ENCODE peak calls at places on chromosomes 16 and 17, in seven cellular contexts. K is transverse colon, J is stomach, D is SK-N-SH, X is endothelial cell of umbilical vein, U is breast epithelium, Z is spleen. L is an unnamed sample.
A peak's percentile ranks its signal among the peaks of the same experiment; 100 is the strongest.

GRCh38 chr16:89534147-89534788 is 26.1 kb downstream of the SPG7 start:
- DNase-seq in K (peak; percentile 22), J (no peak), D (no peak), X (peak; percentile 63), U (no peak), Z (no peak), L (no peak)

GRCh38 chr17:72270530-72270929 is 149.7 kb downstream of the SOX9 start:
- DNase-seq in K (no peak), J (no peak), D (peak; percentile 50), X (no peak), U (peak; percentile 60), Z (no peak), L (no peak)

GRCh38 chr16:84726670-84727467 is 27.1 kb downstream of the USP10 start:
- DNase-seq in K (peak; percentile 45), J (no peak), D (no peak), X (no peak), U (no peak), Z (no peak), L (no peak)

GRCh38 chr17:64355536-64356303 is 34.9 kb downstream of the PECAM1 start:
- DNase-seq in K (no peak), J (no peak), D (no peak), X (peak; percentile 47), U (no peak), Z (no peak), L (no peak)

GRCh38 chr17:74935048-74935447 is 650 bp upstream of the OTOP3 start:
- DNase-seq in K (no peak), J (no peak), D (no peak), X (no peak), U (no peak), Z (no peak), L (no peak)

GRCh38 chr16:77913738-77914263 is 108.5 kb upstream of the CLEC3A start:
- DNase-seq in K (no peak), J (no peak), D (no peak), X (no peak), U (no peak), Z (no peak), L (no peak)

GRCh38 chr17:64326420-64327054 is 63.5 kb upstream of the TEX2 start:
- DNase-seq in K (peak; percentile 18), J (peak; percentile 44), D (no peak), X (peak; percentile 77), U (peak; percentile 64), Z (peak; percentile 90), L (no peak)

GRCh38 chr17:76681222-76682137 is 29.3 kb downstream of the MXRA7 start:
- DNase-seq in K (peak; percentile 84), J (peak; percentile 80), D (peak; percentile 89), X (peak; percentile 72), U (no peak), Z (peak; percentile 69), L (no peak)

GRCh38 chr16:68084504-68085258 is 489 bp upstream of the NFATC3 start:
- DNase-seq in K (peak; percentile 92), J (peak; percentile 82), D (peak; percentile 90), X (peak; percentile 81), U (peak; percentile 80), Z (peak; percentile 99), L (peak; percentile 100)

GRCh38 chr17:59769891-59770290 is 62.4 kb downstream of the VMP1 start:
- DNase-seq in K (no peak), J (no peak), D (no peak), X (peak; percentile 89), U (no peak), Z (no peak), L (no peak)

GRCh38 chr17:42784811-42785592 is 4.6 kb downstream of the WNK4 start:
- DNase-seq in K (no peak), J (no peak), D (peak; percentile 45), X (no peak), U (no peak), Z (no peak), L (no peak)

GRCh38 chr16:23145608-23146007 is 3.6 kb downstream of the USP31 start:
- DNase-seq in K (no peak), J (no peak), D (no peak), X (peak; percentile 48), U (no peak), Z (no peak), L (no peak)

DNA sequence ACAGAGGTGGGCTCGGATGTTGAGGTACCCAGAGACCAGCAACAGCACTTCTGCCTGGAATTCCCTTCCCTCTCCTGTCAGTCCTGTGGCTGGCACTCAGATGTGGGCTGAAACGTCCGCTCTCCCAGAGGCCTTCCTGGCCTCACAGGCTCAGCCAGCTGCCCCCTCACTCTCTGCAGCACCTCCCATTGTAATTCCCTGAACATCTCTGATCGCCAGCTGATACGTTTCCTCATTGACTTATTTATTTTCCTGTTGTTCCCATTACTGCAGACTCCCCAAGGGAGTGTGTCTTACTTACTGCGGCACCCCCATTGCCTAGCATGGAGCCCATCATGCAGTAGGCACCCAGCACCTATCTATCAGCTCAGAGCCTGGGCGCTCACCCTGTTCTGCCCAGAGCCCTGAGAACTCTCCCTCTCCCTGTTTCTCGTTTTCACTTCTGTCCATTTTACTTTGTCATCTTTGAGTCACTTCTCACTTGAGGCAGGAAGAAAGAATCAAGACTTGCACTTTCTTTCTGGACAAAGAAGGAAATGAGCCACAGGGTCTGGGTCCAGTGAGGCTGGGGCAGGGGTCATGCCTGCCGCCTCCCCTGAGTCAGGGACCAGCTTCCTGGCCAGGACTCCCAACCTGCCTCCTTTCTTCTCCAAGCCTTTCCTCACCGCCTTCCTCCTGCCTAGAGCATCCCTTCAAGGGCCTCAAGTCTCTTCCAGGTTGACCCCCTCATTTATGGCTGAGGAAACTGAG is 10.3 kb downstream of the CDH5 start:
- DNase-seq in K (no peak), J (no peak), D (no peak), X (peak; percentile 83), U (no peak), Z (peak; percentile 42), L (no peak)
- H3K27ac ChIP-seq in K (no peak overlapping the region), J (peak overlapping the region; percentile 41), D (no peak overlapping the region), X (peak overlapping the region; percentile 96), U (no peak overlapping the region), Z (no peak overlapping the region), L (peak overlapping the region; percentile 40)

GRCh38 chr17:15384142-15384803 is 42.9 kb upstream of the TEKT3 start:
- DNase-seq in K (peak; percentile 28), J (no peak), D (no peak), X (peak; percentile 19), U (no peak), Z (no peak), L (peak; percentile 91)

GRCh38 chr17:15386083-15386482 is 44.7 kb upstream of the TEKT3 start:
- DNase-seq in K (no peak), J (no peak), D (no peak), X (no peak), U (no peak), Z (no peak), L (no peak)

GRCh38 chr17:15392326-15392739 is 50.9 kb upstream of the TEKT3 start:
- DNase-seq in K (no peak), J (no peak), D (no peak), X (peak; percentile 18), U (no peak), Z (no peak), L (no peak)

GRCh38 chr17:15385305-15385704 is 43.9 kb upstream of the TEKT3 start:
- DNase-seq in K (no peak), J (no peak), D (no peak), X (no peak), U (no peak), Z (no peak), L (no peak)

DNA sequence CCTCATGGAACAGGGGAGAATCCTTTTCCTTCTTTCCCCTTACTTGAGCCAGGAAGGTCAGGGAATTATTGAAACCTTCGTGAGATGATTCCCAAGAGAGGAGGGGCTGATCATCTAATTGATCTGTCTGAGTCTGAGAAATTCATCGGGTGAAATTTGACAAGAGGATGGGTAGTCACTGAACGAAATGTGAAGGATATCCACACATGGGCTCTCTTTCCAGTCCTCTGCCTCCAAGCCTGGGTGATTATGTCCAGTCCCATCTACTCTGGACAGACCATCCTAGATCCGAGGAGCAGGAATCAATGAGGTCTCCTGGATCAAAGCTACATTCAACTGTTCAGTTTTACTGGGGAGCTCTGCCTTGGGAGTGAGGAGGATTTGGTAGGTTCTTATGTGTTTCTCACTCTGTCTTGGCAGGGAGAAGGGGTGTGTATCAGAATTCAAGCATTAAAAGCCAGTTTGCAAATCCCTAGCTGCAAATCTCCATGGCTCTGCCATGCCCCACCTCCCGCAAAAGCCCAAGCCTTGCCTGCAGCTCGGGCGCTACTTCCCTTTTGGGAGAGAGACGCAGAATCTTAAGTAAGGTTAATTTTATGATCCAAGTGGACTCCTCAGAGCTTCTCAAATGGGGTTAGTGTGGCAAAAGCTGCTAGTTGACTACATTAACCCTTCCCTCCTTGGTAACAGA is 47.1 kb upstream of the TEKT3 start:
- DNase-seq in K (no peak), J (no peak), D (no peak), X (no peak), U (no peak), Z (no peak), L (peak; percentile 87)
- TF ChIP-seq POLR2AphosphoS5 in K (no peak), J (no peak), D (no peak), X (no peak), U (no peak), Z (no peak), L (no peak)

GRCh38 chr16:17135439-17135838 is 335.3 kb downstream of the XYLT1 start:
- DNase-seq in K (no peak), J (no peak), D (no peak), X (no peak), U (no peak), Z (no peak), L (no peak)
- H3K27ac ChIP-seq in K (no peak overlapping the region), J (no peak overlapping the region), D (no peak overlapping the region), X (no peak overlapping the region), U (no peak overlapping the region), Z (no peak overlapping the region), L (no peak overlapping the region)

GRCh38 chr17:80316431-80316830 is 55.8 kb downstream of the RNF213 start:
- DNase-seq in K (no peak), J (no peak), D (no peak), X (no peak), U (no peak), Z (peak; percentile 52), L (no peak)

GRCh38 chr17:80316927-80317705 is 56.5 kb downstream of the RNF213 start:
- DNase-seq in K (no peak), J (no peak), D (no peak), X (no peak), U (no peak), Z (peak; percentile 54), L (no peak)

GRCh38 chr17:80317706-80317980 is 57.0 kb downstream of the RNF213 start:
- DNase-seq in K (no peak), J (no peak), D (no peak), X (no peak), U (no peak), Z (no peak), L (no peak)

GRCh38 chr17:80313160-80313829 is 52.6 kb downstream of the RNF213 start:
- DNase-seq in K (no peak), J (no peak), D (no peak), X (no peak), U (no peak), Z (peak; percentile 27), L (no peak)

DNA sequence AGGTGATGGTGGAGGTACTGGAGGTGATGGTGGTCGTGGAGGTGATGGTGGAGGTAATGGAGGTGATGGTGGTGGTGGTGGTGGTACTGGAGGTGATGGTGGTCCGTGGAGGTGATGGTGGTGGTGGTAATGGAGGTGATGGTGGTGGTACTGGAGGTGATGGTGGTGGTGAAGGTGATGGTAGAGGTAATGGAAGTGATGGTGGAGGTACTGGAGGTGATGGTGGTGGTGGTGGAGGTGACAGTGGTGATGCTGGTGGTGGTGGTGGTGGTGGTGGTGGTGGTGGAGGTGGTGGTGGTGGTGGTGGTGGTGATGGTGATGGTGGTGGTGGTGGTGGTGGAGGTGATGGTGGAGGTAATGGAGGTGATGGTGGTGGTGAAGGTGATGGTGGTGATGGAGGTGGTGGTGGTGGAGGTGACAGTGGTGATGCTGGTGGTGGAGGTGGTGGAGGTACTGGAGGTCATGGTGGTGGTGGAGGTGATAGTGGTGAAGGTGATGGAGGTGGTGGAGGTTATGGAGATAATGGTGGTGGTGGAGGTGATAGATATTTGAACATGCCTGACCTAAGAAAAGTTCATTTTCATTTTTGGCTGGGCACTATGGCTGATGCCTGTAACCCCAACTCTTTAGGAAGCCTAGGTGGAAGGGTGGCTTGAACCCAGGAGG is 55.0 kb downstream of the RNF213 start:
- DNase-seq in K (no peak), J (no peak), D (no peak), X (no peak), U (no peak), Z (peak; percentile 8), L (no peak)
- TF ChIP-seq POLR2AphosphoS5 in K (no peak), J (no peak), D (no peak), X (no peak), U (no peak), Z (no peak), L (no peak)